ENCODE peak calls at places on chromosomes 1 and 21, in six cellular contexts. C is NCI-H2081; L is amniotic stem cell; I is Kasumi-1; B is activated CD8-positive, alpha-beta memory T cell treated with anti-CD3 and anti-CD28 coated beads for 48 hours; U is CD4-positive, alpha-beta T cell. D is an unnamed sample.

GRCh38 chr21:44907225-44907965 is 13.3 kb downstream of the ITGB2 start:
- DNase-seq in U (no peak), B (no peak), C (no peak), L (no peak), I (no peak), D (no peak)

GRCh38 chr1:85850238-85850637 is 142.0 kb upstream of the ZNHIT6 start:
- DNase-seq in C (no peak), U (no peak), B (no peak), I (no peak), L (peak; percentile 73), D (no peak)

GRCh38 chr1:210367561-210367960 is 38.9 kb downstream of the HHAT start:
- DNase-seq in I (no peak), B (no peak), C (no peak), U (no peak), L (no peak), D (no peak)

GRCh38 chr21:38631676-38632075 is 133.4 kb upstream of the ERG start:
- DNase-seq in B (no peak), L (no peak), I (no peak), C (no peak), U (no peak), D (no peak)

GRCh38 chr1:47687618-47687940 is 249.7 kb downstream of the FOXD2 start:
- DNase-seq in U (no peak), C (no peak), L (no peak), B (no peak), I (no peak), D (no peak)

GRCh38 chr1:54812801-54813478 is 11.8 kb upstream of the TTC22 start:
- DNase-seq in I (no peak), L (no peak), U (no peak), C (no peak), B (no peak), D (no peak)

GRCh38 chr21:45154511-45155508 is 80.4 kb downstream of the ADARB1 start:
- DNase-seq in C (no peak), L (no peak), B (no peak), I (no peak), U (peak; percentile 15), D (no peak)

GRCh38 chr21:32565856-32566465 is 19.4 kb downstream of the TCP10L start:
- DNase-seq in L (no peak), U (no peak), I (no peak), B (no peak), C (no peak), D (no peak)

GRCh38 chr1:214422137-214422671 is 129.2 kb downstream of the PTPN14 start:
- DNase-seq in B (no peak), U (no peak), I (no peak), L (peak; percentile 71), C (no peak), D (peak; percentile 38)

GRCh38 chr1:222786107-222786506 is 28.7 kb upstream of the DISP1 start:
- DNase-seq in C (no peak), I (no peak), B (no peak), U (no peak), L (no peak), D (no peak)

GRCh38 chr21:43287111-43287973 is 118.5 kb downstream of the CRYAA start:
- DNase-seq in C (no peak), U (no peak), I (peak; percentile 5), B (no peak), L (no peak), D (no peak)

GRCh38 chr1:34130306-34130705 is 34.7 kb downstream of the CSMD2 start:
- DNase-seq in L (no peak), B (no peak), C (no peak), U (no peak), I (no peak), D (no peak)

GRCh38 chr1:17347769-17348592 is 24.0 kb upstream of the PADI6 start:
- DNase-seq in L (no peak), U (no peak), C (no peak), I (no peak), B (no peak), D (no peak)

GRCh38 chr1:216892581-216892980 is 169.4 kb upstream of the ESRRG start:
- DNase-seq in I (no peak), C (no peak), L (no peak), B (no peak), U (no peak), D (no peak)

GRCh38 chr1:21671915-21672314 is 2.8 kb upstream of the RAP1GAP start:
- DNase-seq in I (no peak), U (no peak), L (no peak), C (no peak), B (no peak), D (no peak)

GRCh38 chr1:113681596-113682337 is 77.5 kb downstream of the PHTF1 start:
- DNase-seq in B (no peak), C (no peak), U (no peak), L (no peak), I (no peak), D (no peak)

D was measured in T1000.